ENCODE peak calls at places on chromosomes 7 and 10, in ten cellular contexts. U, A, Z, D, G, B, F, C, T and O are unnamed samples.

GRCh38 chr7:74226633-74227032 is 16.8 kb downstream of the LAT2 start:
- DNase-seq in U (peak), A (no peak), Z (no peak), D (no peak), G (no peak), B (no peak), F (no peak), C (no peak), T (no peak), O (no peak)

GRCh38 chr10:6875229-6875544 is 295.1 kb upstream of the PRKCQ start:
- DNase-seq in U (no peak), A (no peak), Z (no peak), D (no peak), G (no peak), B (no peak), F (no peak), C (no peak), T (no peak), O (no peak)

GRCh38 chr7:106717997-106718871 is 57.3 kb upstream of the CCDC71L start:
- DNase-seq in U (peak), A (peak), Z (peak), D (peak), G (peak), B (peak), F (no peak), C (no peak), T (peak), O (peak)

GRCh38 chr10:23035569-23035968 is 59.8 kb upstream of the MSRB2 start:
- DNase-seq in U (peak), A (peak), Z (no peak), D (peak), G (no peak), B (no peak), F (peak), C (no peak), T (no peak), O (peak)

GRCh38 chr7:57207836-57208235 is 75.6 kb upstream of the ZNF479 start:
- DNase-seq in U (no peak), A (no peak), Z (no peak), D (no peak), G (no peak), B (no peak), F (no peak), C (no peak), T (no peak), O (no peak)

GRCh38 chr7:100894860-100895700 is 608 bp downstream of the ACHE start:
- DNase-seq in U (peak), A (peak), Z (no peak), D (peak), G (no peak), B (no peak), F (peak), C (peak), T (no peak), O (no peak)

GRCh38 chr7:22660732-22661131 is 66.3 kb upstream of the IL6 start:
- DNase-seq in U (no peak), A (no peak), Z (no peak), D (no peak), G (no peak), B (no peak), F (no peak), C (no peak), T (no peak), O (no peak)

GRCh38 chr7:28128608-28129007 is 52.0 kb downstream of the JAZF1 start:
- DNase-seq in U (no peak), A (no peak), Z (no peak), D (no peak), G (peak), B (peak), F (no peak), C (no peak), T (peak), O (no peak)